ENCODE peak calls at places on chromosome X, in eight cellular contexts. One of them, this sample, is unnamed.

GRCh38 chrX:48948589-48948988 is 8.8 kb downstream of the OTUD5 start:
- DNase-seq in stimulated activated CD4-positive, alpha-beta T cell treated with anti-CD3 and anti-CD28 coated beads, Interleukin-15, amount 100 ng/mL, for 48 hours: no peak
- DNase-seq in fibroblast of mammary gland: no peak
- DNase-seq in amygdala: no peak
- DNase-seq in heart left ventricle: no peak
- DNase-seq in activated T-cell treated with anti-CD3 and anti-CD28 coated beads for 1 hour: no peak
- DNase-seq in SK-MEL-5: no peak
- DNase-seq in NCI-H446 treated with DMSO at 0.1 percent for 48 hours: no peak
- DNase-seq in this sample: no peak

GRCh38 chrX:39518451-39519212 is 579.1 kb downstream of the BCOR start:
- DNase-seq in stimulated activated CD4-positive, alpha-beta T cell treated with anti-CD3 and anti-CD28 coated beads, Interleukin-15, amount 100 ng/mL, for 48 hours: no peak
- DNase-seq in fibroblast of mammary gland: no peak
- DNase-seq in amygdala: no peak
- DNase-seq in heart left ventricle: peak; percentile 60
- DNase-seq in NCI-H446 treated with DMSO at 0.1 percent for 48 hours: peak; percentile 12
- DNase-seq in SK-MEL-5: no peak
- DNase-seq in activated T-cell treated with anti-CD3 and anti-CD28 coated beads for 1 hour: no peak
- DNase-seq in this sample: no peak

GRCh38 chrX:130100180-130100579 is 10.1 kb downstream of the ELF4 start:
- DNase-seq in NCI-H446 treated with DMSO at 0.1 percent for 48 hours: no peak
- DNase-seq in stimulated activated CD4-positive, alpha-beta T cell treated with anti-CD3 and anti-CD28 coated beads, Interleukin-15, amount 100 ng/mL, for 48 hours: no peak
- DNase-seq in fibroblast of mammary gland: peak; percentile 96
- DNase-seq in SK-MEL-5: no peak
- DNase-seq in heart left ventricle: peak; percentile 70
- DNase-seq in amygdala: no peak
- DNase-seq in activated T-cell treated with anti-CD3 and anti-CD28 coated beads for 1 hour: no peak
- DNase-seq in this sample: peak; percentile 83

GRCh38 chrX:68440438-68440837 is 7.1 kb upstream of the OPHN1 start:
- DNase-seq in NCI-H446 treated with DMSO at 0.1 percent for 48 hours: no peak
- DNase-seq in stimulated activated CD4-positive, alpha-beta T cell treated with anti-CD3 and anti-CD28 coated beads, Interleukin-15, amount 100 ng/mL, for 48 hours: no peak
- DNase-seq in amygdala: no peak
- DNase-seq in activated T-cell treated with anti-CD3 and anti-CD28 coated beads for 1 hour: no peak
- DNase-seq in SK-MEL-5: no peak
- DNase-seq in fibroblast of mammary gland: no peak
- DNase-seq in heart left ventricle: no peak
- DNase-seq in this sample: no peak

GRCh38 chrX:10239611-10240064 is 82.9 kb downstream of the CLCN4 start:
- DNase-seq in activated T-cell treated with anti-CD3 and anti-CD28 coated beads for 1 hour: no peak
- DNase-seq in NCI-H446 treated with DMSO at 0.1 percent for 48 hours: no peak
- DNase-seq in stimulated activated CD4-positive, alpha-beta T cell treated with anti-CD3 and anti-CD28 coated beads, Interleukin-15, amount 100 ng/mL, for 48 hours: no peak
- DNase-seq in heart left ventricle: peak; percentile 47
- DNase-seq in fibroblast of mammary gland: peak; percentile 83
- DNase-seq in amygdala: no peak
- DNase-seq in SK-MEL-5: no peak
- DNase-seq in this sample: peak; percentile 83

GRCh38 chrX:150649096-150649870 is 43.9 kb upstream of the MTMR1 start:
- DNase-seq in amygdala: no peak
- DNase-seq in NCI-H446 treated with DMSO at 0.1 percent for 48 hours: peak; percentile 27
- DNase-seq in fibroblast of mammary gland: peak; percentile 74
- DNase-seq in activated T-cell treated with anti-CD3 and anti-CD28 coated beads for 1 hour: no peak
- DNase-seq in SK-MEL-5: no peak
- DNase-seq in heart left ventricle: no peak
- DNase-seq in stimulated activated CD4-positive, alpha-beta T cell treated with anti-CD3 and anti-CD28 coated beads, Interleukin-15, amount 100 ng/mL, for 48 hours: no peak
- DNase-seq in this sample: no peak

GRCh38 chrX:22666441-22666840 is 333.3 kb upstream of the DDX53 start:
- DNase-seq in fibroblast of mammary gland: peak; percentile 61
- DNase-seq in activated T-cell treated with anti-CD3 and anti-CD28 coated beads for 1 hour: no peak
- DNase-seq in SK-MEL-5: peak; percentile 75
- DNase-seq in amygdala: peak; percentile 7
- DNase-seq in stimulated activated CD4-positive, alpha-beta T cell treated with anti-CD3 and anti-CD28 coated beads, Interleukin-15, amount 100 ng/mL, for 48 hours: no peak
- DNase-seq in NCI-H446 treated with DMSO at 0.1 percent for 48 hours: no peak
- DNase-seq in heart left ventricle: no peak
- DNase-seq in this sample: peak; percentile 2

GRCh38 chrX:3326721-3327120 is 19.7 kb downstream of the MXRA5 start:
- DNase-seq in fibroblast of mammary gland: peak; percentile 53
- DNase-seq in activated T-cell treated with anti-CD3 and anti-CD28 coated beads for 1 hour: no peak
- DNase-seq in NCI-H446 treated with DMSO at 0.1 percent for 48 hours: no peak
- DNase-seq in heart left ventricle: no peak
- DNase-seq in stimulated activated CD4-positive, alpha-beta T cell treated with anti-CD3 and anti-CD28 coated beads, Interleukin-15, amount 100 ng/mL, for 48 hours: no peak
- DNase-seq in amygdala: no peak
- DNase-seq in SK-MEL-5: no peak
- DNase-seq in this sample: peak; percentile 77

This sample was measured in RPMI7951.